ENCODE peak calls at places on chromosomes 11 and 22, in five cellular contexts. One of them, this sample, is unnamed.

GRCh38 chr11:7540830-7541555 is 27.2 kb downstream of the PPFIBP2 start:
- DNase-seq in body of pancreas: no peak
- DNase-seq in prostate gland: no peak
- DNase-seq in breast epithelium: no peak
- DNase-seq in IMR-90: no peak
- DNase-seq in this sample: no peak

GRCh38 chr22:20175597-20175900 is 24.7 kb upstream of the CCDC188 start:
- DNase-seq in body of pancreas: no peak
- DNase-seq in prostate gland: no peak
- DNase-seq in breast epithelium: no peak
- DNase-seq in IMR-90: peak
- DNase-seq in this sample: no peak

GRCh38 chr11:123338266-123338800 is 91.7 kb upstream of the GRAMD1B start:
- DNase-seq in body of pancreas: no peak
- DNase-seq in prostate gland: no peak
- DNase-seq in breast epithelium: no peak
- DNase-seq in IMR-90: no peak
- DNase-seq in this sample: no peak

GRCh38 chr11:118086913-118087768 is at the start of gene SMIM35:
- DNase-seq in body of pancreas: no peak
- DNase-seq in prostate gland: no peak
- DNase-seq in breast epithelium: no peak
- DNase-seq in IMR-90: no peak
- DNase-seq in this sample: no peak

GRCh38 chr11:8068605-8069221 is 12.3 kb upstream of the TUB start:
- DNase-seq in body of pancreas: peak
- DNase-seq in prostate gland: no peak
- DNase-seq in breast epithelium: no peak
- DNase-seq in IMR-90: peak
- DNase-seq in this sample: peak

GRCh38 chr22:29043906-29044575 is 17.6 kb downstream of the C22orf31 start:
- DNase-seq in body of pancreas: no peak
- DNase-seq in prostate gland: no peak
- DNase-seq in breast epithelium: no peak
- DNase-seq in IMR-90: peak
- DNase-seq in this sample: no peak

GRCh38 chr11:115420524-115420923 is 83.7 kb downstream of the CADM1 start:
- DNase-seq in body of pancreas: no peak
- DNase-seq in prostate gland: peak
- DNase-seq in breast epithelium: no peak
- DNase-seq in IMR-90: no peak
- DNase-seq in this sample: no peak

GRCh38 chr22:26777402-26777801 is 120.0 kb downstream of the MIAT start:
- DNase-seq in body of pancreas: no peak
- DNase-seq in prostate gland: no peak
- DNase-seq in breast epithelium: no peak
- DNase-seq in IMR-90: peak
- DNase-seq in this sample: no peak

GRCh38 chr11:124801014-124801413 is 808 bp upstream of the MSANTD2 start:
- DNase-seq in body of pancreas: no peak
- DNase-seq in prostate gland: no peak
- DNase-seq in breast epithelium: no peak
- DNase-seq in IMR-90: peak
- DNase-seq in this sample: no peak

GRCh38 chr11:114846040-114846791 is 167.9 kb downstream of the NXPE2 start:
- DNase-seq in body of pancreas: no peak
- DNase-seq in prostate gland: no peak
- DNase-seq in breast epithelium: no peak
- DNase-seq in IMR-90: no peak
- DNase-seq in this sample: no peak

GRCh38 chr11:58787903-58788302 is 56.2 kb upstream of the GLYAT start:
- DNase-seq in body of pancreas: no peak
- DNase-seq in prostate gland: no peak
- DNase-seq in breast epithelium: no peak
- DNase-seq in IMR-90: peak
- DNase-seq in this sample: no peak

GRCh38 chr11:78349614-78350013 is 68.0 kb downstream of the GAB2 start:
- DNase-seq in body of pancreas: no peak
- DNase-seq in prostate gland: no peak
- DNase-seq in breast epithelium: no peak
- DNase-seq in IMR-90: peak
- DNase-seq in this sample: no peak

GRCh38 chr11:86251285-86251830 is 6.8 kb downstream of the EED start:
- DNase-seq in body of pancreas: no peak
- DNase-seq in prostate gland: no peak
- DNase-seq in breast epithelium: no peak
- DNase-seq in IMR-90: no peak
- DNase-seq in this sample: no peak

GRCh38 chr22:40105755-40106154 is 72.0 kb upstream of the TNRC6B start:
- DNase-seq in body of pancreas: no peak
- DNase-seq in prostate gland: no peak
- DNase-seq in breast epithelium: no peak
- DNase-seq in IMR-90: no peak
- DNase-seq in this sample: no peak

GRCh38 chr22:40111451-40111850 is 66.3 kb upstream of the TNRC6B start:
- DNase-seq in body of pancreas: no peak
- DNase-seq in prostate gland: no peak
- DNase-seq in breast epithelium: no peak
- DNase-seq in IMR-90: no peak
- DNase-seq in this sample: no peak

GRCh38 chr22:40107756-40108437 is 69.8 kb upstream of the TNRC6B start:
- DNase-seq in body of pancreas: peak
- DNase-seq in prostate gland: peak
- DNase-seq in breast epithelium: no peak
- DNase-seq in IMR-90: peak
- DNase-seq in this sample: peak

GRCh38 chr22:40112595-40112994 is 65.1 kb upstream of the TNRC6B start:
- DNase-seq in body of pancreas: no peak
- DNase-seq in prostate gland: no peak
- DNase-seq in breast epithelium: no peak
- DNase-seq in IMR-90: no peak
- DNase-seq in this sample: no peak

GRCh38 chr22:40107244-40107643 is 70.5 kb upstream of the TNRC6B start:
- DNase-seq in body of pancreas: no peak
- DNase-seq in prostate gland: no peak
- DNase-seq in breast epithelium: no peak
- DNase-seq in IMR-90: no peak
- DNase-seq in this sample: no peak
- H3K27ac ChIP-seq in body of pancreas: no peak
- H3K27ac ChIP-seq in prostate gland: peak
- H3K27ac ChIP-seq in breast epithelium: peak
- H3K27ac ChIP-seq in IMR-90: no peak
- H3K27ac ChIP-seq in this sample: peak

GRCh38 chr22:42699281-42699681 is 21.4 kb downstream of the A4GALT start:
- DNase-seq in body of pancreas: no peak
- DNase-seq in prostate gland: no peak
- DNase-seq in breast epithelium: no peak
- DNase-seq in IMR-90: no peak
- DNase-seq in this sample: no peak
- H3K4me3 ChIP-seq in body of pancreas: no peak
- H3K4me3 ChIP-seq in prostate gland: no peak
- H3K4me3 ChIP-seq in breast epithelium: no peak
- H3K4me3 ChIP-seq in IMR-90: no peak
- H3K4me3 ChIP-seq in this sample: no peak

GRCh38 chr11:3004481-3004880 is 12.4 kb upstream of the NAP1L4 start:
- DNase-seq in body of pancreas: no peak
- DNase-seq in prostate gland: no peak
- DNase-seq in breast epithelium: peak
- DNase-seq in IMR-90: no peak
- DNase-seq in this sample: no peak

GRCh38 chr11:3001496-3001895 is 9.4 kb upstream of the NAP1L4 start:
- DNase-seq in body of pancreas: no peak
- DNase-seq in prostate gland: peak
- DNase-seq in breast epithelium: peak
- DNase-seq in IMR-90: no peak
- DNase-seq in this sample: no peak

GRCh38 chr11:3002346-3002745 is 10.2 kb upstream of the NAP1L4 start:
- DNase-seq in body of pancreas: no peak
- DNase-seq in prostate gland: no peak
- DNase-seq in breast epithelium: peak
- DNase-seq in IMR-90: no peak
- DNase-seq in this sample: no peak

GRCh38 chr11:3002871-3003270 is 10.7 kb upstream of the NAP1L4 start:
- DNase-seq in body of pancreas: no peak
- DNase-seq in prostate gland: no peak
- DNase-seq in breast epithelium: no peak
- DNase-seq in IMR-90: no peak
- DNase-seq in this sample: no peak

GRCh38 chr11:3003396-3004231 is 11.5 kb upstream of the NAP1L4 start:
- DNase-seq in body of pancreas: no peak
- DNase-seq in prostate gland: peak
- DNase-seq in breast epithelium: no peak
- DNase-seq in IMR-90: no peak
- DNase-seq in this sample: peak
- TF ChIP-seq POLR2A in body of pancreas: no peak
- TF ChIP-seq POLR2A in prostate gland: peak
- TF ChIP-seq POLR2A in breast epithelium: no peak
- TF ChIP-seq POLR2A in IMR-90: no peak
- TF ChIP-seq POLR2A in this sample: no peak

GRCh38 chr11:69417211-69418085 is 64.0 kb upstream of the LINC01488 start:
- DNase-seq in body of pancreas: peak
- DNase-seq in prostate gland: no peak
- DNase-seq in breast epithelium: no peak
- DNase-seq in IMR-90: no peak
- DNase-seq in this sample: no peak
- H3K27ac ChIP-seq in body of pancreas: peak
- H3K27ac ChIP-seq in prostate gland: no peak
- H3K27ac ChIP-seq in breast epithelium: no peak
- H3K27ac ChIP-seq in IMR-90: no peak
- H3K27ac ChIP-seq in this sample: peak

GRCh38 chr11:62322524-62322923 is 14.7 kb upstream of the ASRGL1 start:
- DNase-seq in body of pancreas: no peak
- DNase-seq in prostate gland: no peak
- DNase-seq in breast epithelium: no peak
- DNase-seq in IMR-90: no peak
- DNase-seq in this sample: no peak
- H3K4me3 ChIP-seq in body of pancreas: no peak
- H3K4me3 ChIP-seq in prostate gland: no peak
- H3K4me3 ChIP-seq in breast epithelium: no peak
- H3K4me3 ChIP-seq in IMR-90: no peak
- H3K4me3 ChIP-seq in this sample: no peak

GRCh38 chr11:126927628-126928027 is 72.9 kb downstream of the KIRREL3 start:
- DNase-seq in body of pancreas: no peak
- DNase-seq in prostate gland: no peak
- DNase-seq in breast epithelium: no peak
- DNase-seq in IMR-90: peak
- DNase-seq in this sample: no peak
- TF ChIP-seq POLR2A in body of pancreas: no peak
- TF ChIP-seq POLR2A in prostate gland: no peak
- TF ChIP-seq POLR2A in breast epithelium: no peak
- TF ChIP-seq POLR2A in IMR-90: no peak
- TF ChIP-seq POLR2A in this sample: no peak

GRCh38 chr22:30250713-30251267 is 4.2 kb upstream of the LIF start:
- DNase-seq in body of pancreas: peak
- DNase-seq in prostate gland: no peak
- DNase-seq in breast epithelium: no peak
- DNase-seq in IMR-90: peak
- DNase-seq in this sample: no peak
- H3K27ac ChIP-seq in body of pancreas: peak
- H3K27ac ChIP-seq in prostate gland: no peak
- H3K27ac ChIP-seq in breast epithelium: no peak
- H3K27ac ChIP-seq in IMR-90: peak
- H3K27ac ChIP-seq in this sample: no peak

DNA sequence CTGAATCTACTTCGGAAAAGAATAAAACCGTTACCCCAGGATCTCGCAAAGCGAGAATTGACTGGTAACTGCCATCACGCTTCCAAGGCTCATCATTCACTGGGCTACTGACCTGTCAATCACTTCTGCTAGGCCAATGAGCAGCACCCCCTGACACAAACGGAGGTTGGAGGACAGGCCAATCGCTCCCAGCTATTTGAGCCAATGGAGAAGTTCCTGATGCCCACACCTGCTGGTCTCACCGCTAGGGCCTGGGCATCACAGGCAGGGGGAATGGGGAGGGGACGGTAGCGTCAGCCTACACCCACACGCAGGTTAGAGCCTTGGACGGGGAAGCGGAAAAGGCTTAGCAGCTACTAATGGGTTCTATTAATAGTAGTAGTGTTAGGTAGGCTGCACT is 56.7 kb upstream of the CHST1 start:
- DNase-seq in body of pancreas: no peak
- DNase-seq in prostate gland: no peak
- DNase-seq in breast epithelium: no peak
- DNase-seq in IMR-90: no peak
- DNase-seq in this sample: no peak
- H3K4me3 ChIP-seq in body of pancreas: no peak
- H3K4me3 ChIP-seq in prostate gland: no peak
- H3K4me3 ChIP-seq in breast epithelium: no peak
- H3K4me3 ChIP-seq in IMR-90: no peak
- H3K4me3 ChIP-seq in this sample: no peak